ENCODE peak calls at places on chromosomes 1 and 21, in ten cellular contexts. K, A, D, X, U, V, N, Y, E and M are unnamed samples.

GRCh38 chr1:70222716-70223235 is 1.6 kb downstream of the SRSF11 start:
- DNase-seq in A (no peak), U (no peak), V (no peak), D (no peak), N (no peak), K (no peak), E (no peak), X (no peak), Y (no peak), M (no peak)

GRCh38 chr1:226512076-226512728 is 36.4 kb upstream of the STUM start:
- DNase-seq in A (peak), X (no peak), Y (no peak), V (no peak), E (no peak), D (no peak), N (no peak), K (no peak), U (no peak), M (no peak)

GRCh38 chr1:41927118-41927517 is 8.4 kb upstream of the HIVEP3 start:
- DNase-seq in Y (no peak), U (no peak), V (no peak), N (no peak), E (no peak), K (no peak), D (no peak), A (no peak), X (no peak), M (no peak)

GRCh38 chr1:246497331-246497915 is 9.7 kb downstream of the SMYD3 start:
- DNase-seq in A (peak), Y (peak), D (no peak), N (peak), U (peak), E (peak), X (no peak), K (no peak), V (peak), M (peak)

GRCh38 chr21:46326110-46326703 is 2.3 kb downstream of the PCNT start:
- DNase-seq in E (no peak), V (no peak), X (no peak), K (no peak), N (no peak), Y (no peak), U (no peak), D (no peak), A (peak), M (no peak)

GRCh38 chr1:210233495-210234253 is 1.1 kb downstream of the SERTAD4 start:
- DNase-seq in K (no peak), D (no peak), U (no peak), E (no peak), A (peak), V (peak), Y (no peak), X (no peak), N (peak), M (peak)

GRCh38 chr1:23330846-23331245 is 13.2 kb downstream of the HNRNPR start:
- DNase-seq in D (no peak), N (no peak), A (no peak), Y (no peak), U (no peak), V (no peak), E (no peak), X (no peak), K (no peak), M (no peak)

GRCh38 chr1:110272045-110272444 is 61.9 kb downstream of the KCNC4 start:
- DNase-seq in V (no peak), X (no peak), K (no peak), D (no peak), U (no peak), Y (no peak), A (peak), N (no peak), E (no peak), M (no peak)

GRCh38 chr1:246492611-246493245 is 14.4 kb downstream of the SMYD3 start:
- DNase-seq in A (no peak), N (peak), V (peak), X (peak), U (peak), Y (peak), D (no peak), E (peak), K (peak), M (peak)

GRCh38 chr1:56831874-56832693 is 12.9 kb upstream of the FYB2 start:
- DNase-seq in V (peak), D (no peak), N (peak), A (peak), X (peak), K (peak), Y (peak), U (peak), E (peak), M (peak)

GRCh38 chr1:85230305-85230977 is 29.0 kb downstream of the C1orf52 start:
- DNase-seq in E (no peak), V (no peak), Y (no peak), U (no peak), D (no peak), N (no peak), X (no peak), A (no peak), K (no peak), M (no peak)

GRCh38 chr1:110393691-110394564 is 3.1 kb upstream of the SLC16A4 start:
- DNase-seq in D (no peak), X (no peak), A (peak), V (peak), E (no peak), U (no peak), K (no peak), N (peak), Y (peak), M (no peak)

GRCh38 chr1:175129182-175129581 is 61.5 kb downstream of the TNN start:
- DNase-seq in Y (peak), U (no peak), N (peak), K (peak), X (no peak), V (no peak), E (no peak), A (peak), D (no peak), M (no peak)

GRCh38 chr1:46735708-46736324 is 16.9 kb upstream of the EFCAB14 start:
- DNase-seq in K (no peak), U (peak), X (peak), Y (peak), V (peak), E (peak), D (no peak), N (peak), A (peak), M (peak)

GRCh38 chr1:76142771-76143540 is 68.4 kb downstream of the ST6GALNAC3 start:
- DNase-seq in X (no peak), D (no peak), K (no peak), Y (no peak), V (no peak), N (no peak), A (no peak), U (no peak), E (no peak), M (no peak)

GRCh38 chr1:3652538-3653285 is 396 bp downstream of the TP73 start:
- DNase-seq in D (no peak), U (no peak), E (no peak), N (no peak), V (no peak), K (no peak), X (no peak), A (no peak), Y (no peak), M (no peak)

GRCh38 chr1:117794073-117794472 is 135.3 kb downstream of the GDAP2 start:
- DNase-seq in E (no peak), N (peak), D (no peak), U (no peak), Y (no peak), A (no peak), V (no peak), X (no peak), K (no peak), M (no peak)

GRCh38 chr1:31811605-31812004 is 4.2 kb downstream of the SPOCD1 start:
- DNase-seq in K (no peak), N (peak), A (no peak), U (no peak), Y (no peak), V (no peak), X (no peak), E (no peak), D (no peak), M (no peak)

GRCh38 chr1:221078260-221078965 is 199.2 kb downstream of the HLX start:
- DNase-seq in X (no peak), N (peak), K (no peak), Y (no peak), E (no peak), A (no peak), V (no peak), D (no peak), U (no peak), M (no peak)

GRCh38 chr1:11533790-11534787 is 55.1 kb downstream of the DISP3 start:
- DNase-seq in A (no peak), U (no peak), N (no peak), X (no peak), Y (no peak), E (no peak), D (no peak), K (no peak), V (no peak), M (no peak)

GRCh38 chr1:103514920-103515503 is 10.5 kb upstream of the RNPC3 start:
- DNase-seq in E (peak), D (no peak), N (peak), U (peak), A (no peak), X (no peak), V (peak), K (no peak), Y (no peak), M (peak)

GRCh38 chr1:99675292-99675691 is 29.4 kb downstream of the PALMD start:
- DNase-seq in K (no peak), N (no peak), Y (no peak), D (no peak), A (no peak), E (no peak), X (no peak), V (no peak), U (no peak), M (no peak)

GRCh38 chr1:20717452-20718342 is at the start of gene KIF17:
- DNase-seq in N (peak), Y (peak), U (peak), K (peak), V (peak), X (peak), D (no peak), E (peak), A (no peak), M (peak)

GRCh38 chr1:58356402-58356801 is 190.1 kb downstream of the OMA1 start:
- DNase-seq in K (no peak), A (no peak), D (no peak), U (no peak), N (no peak), X (no peak), E (no peak), Y (no peak), V (no peak), M (no peak)

GRCh38 chr1:193580419-193580818 is 394.0 kb upstream of the B3GALT2 start:
- DNase-seq in E (no peak), U (no peak), N (no peak), K (no peak), Y (no peak), X (no peak), A (no peak), V (no peak), D (no peak), M (no peak)

GRCh38 chr1:219085082-219085481 is 88.6 kb upstream of the LYPLAL1 start:
- DNase-seq in K (no peak), A (no peak), V (no peak), N (peak), D (no peak), U (no peak), X (no peak), E (no peak), Y (no peak), M (no peak)

GRCh38 chr1:31760901-31761470 is 3.2 kb downstream of the ADGRB2 start:
- DNase-seq in A (peak), K (no peak), E (peak), D (peak), N (peak), U (peak), V (no peak), Y (no peak), X (peak), M (peak)

GRCh38 chr1:32195972-32196823 is 4.2 kb upstream of the CCDC28B start:
- DNase-seq in N (peak), X (no peak), K (no peak), Y (no peak), A (peak), U (no peak), D (no peak), V (no peak), E (no peak), M (no peak)

GRCh38 chr1:16206547-16207317 is 5.7 kb downstream of the ARHGEF19 start:
- DNase-seq in X (peak), V (peak), E (peak), N (peak), D (peak), K (peak), Y (peak), U (peak), A (peak), M (peak)

GRCh38 chr1:2556277-2557145 is at the start of gene TNFRSF14:
- DNase-seq in A (no peak), V (no peak), D (no peak), K (peak), U (peak), X (no peak), E (peak), Y (no peak), N (peak), M (peak)

GRCh38 chr1:17212487-17213121 is 7.7 kb downstream of the PADI1 start:
- DNase-seq in N (peak), A (peak), Y (peak), U (no peak), V (peak), K (no peak), X (no peak), D (no peak), E (no peak), M (no peak)

GRCh38 chr1:231338270-231339128 is at the start of gene SPRTN:
- DNase-seq in V (no peak), D (no peak), A (no peak), N (peak), U (peak), E (peak), X (no peak), Y (no peak), K (no peak), M (peak)

GRCh38 chr1:113021430-113022085 is 51.4 kb upstream of the LRIG2 start:
- DNase-seq in U (no peak), Y (no peak), X (no peak), N (no peak), K (no peak), D (no peak), V (no peak), E (no peak), A (peak), M (no peak)
- TF ChIP-seq CTCF in U (no peak), Y (peak), X (no peak), N (no peak), K (no peak), D (no peak), V (no peak), E (no peak), A (peak), M (no peak)

DNA sequence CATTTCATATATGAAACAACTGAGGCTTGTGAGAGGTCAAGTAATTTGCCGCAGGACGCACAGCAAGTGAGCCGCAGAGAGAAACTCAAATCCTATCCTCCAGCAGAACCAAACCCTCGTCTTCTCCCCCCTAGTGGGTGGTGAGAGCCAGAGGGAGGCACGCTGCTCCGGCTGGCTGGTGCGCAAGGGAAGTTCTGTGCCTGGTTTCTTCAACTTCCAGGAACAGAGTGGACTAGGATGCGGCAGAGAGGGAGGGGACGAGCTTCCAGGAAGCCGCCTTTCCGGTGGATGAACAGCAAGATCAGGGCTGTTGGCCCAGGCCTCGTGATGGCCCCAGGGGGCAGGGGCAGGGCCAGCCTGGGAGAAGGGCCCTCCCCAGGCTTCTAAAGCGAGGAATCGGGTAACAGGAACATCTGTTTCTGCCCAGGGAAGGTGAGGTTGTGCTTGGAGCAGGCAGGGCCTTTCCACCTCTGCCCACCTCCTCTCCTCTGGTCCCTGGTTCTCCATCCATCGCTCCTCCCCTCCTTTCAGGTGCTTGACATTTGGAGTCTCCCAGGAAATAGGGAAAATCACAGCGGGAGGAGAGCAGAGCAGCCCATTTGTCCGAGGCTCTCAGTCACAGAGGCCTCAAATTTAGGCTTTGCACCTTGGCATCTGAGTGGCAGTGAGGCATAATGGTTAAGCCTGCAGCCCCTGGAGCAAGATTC is 16.8 kb upstream of the PDIK1L start:
- DNase-seq in D (no peak), A (no peak), X (no peak), E (no peak), N (no peak), V (no peak), U (no peak), K (peak), Y (no peak), M (no peak)
- TF ChIP-seq CTCF in D (no peak), A (no peak), X (peak), E (no peak), N (no peak), V (peak), U (no peak), K (no peak), Y (peak), M (no peak)

DNA sequence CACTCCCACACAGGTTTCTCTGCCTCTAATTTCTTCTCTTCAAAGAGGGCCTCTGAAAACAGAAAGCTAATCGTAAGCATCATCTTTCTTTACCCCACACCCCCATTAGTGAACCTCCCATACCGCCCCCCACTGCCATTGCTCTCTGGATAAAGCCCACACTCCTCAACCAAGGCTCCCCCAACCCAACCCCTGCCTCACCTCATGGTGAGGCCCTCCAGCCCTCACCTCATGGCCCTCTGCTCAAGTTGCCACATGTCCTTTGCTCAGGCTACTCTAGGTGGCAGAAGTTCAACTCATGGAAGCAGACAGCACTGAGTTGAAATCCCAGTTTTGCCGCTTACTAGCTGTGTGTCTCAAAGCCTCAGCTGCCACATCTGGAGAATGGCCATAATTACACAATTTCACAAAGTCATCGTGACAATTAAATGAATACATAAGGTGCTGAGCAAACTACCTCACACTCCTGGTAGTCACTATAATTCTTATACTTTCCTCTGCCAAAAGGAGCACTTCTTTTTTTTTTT is 18.2 kb upstream of the WASF2 start:
- DNase-seq in U (peak), E (no peak), V (no peak), A (no peak), D (no peak), N (no peak), X (no peak), K (no peak), Y (no peak), M (no peak)
- TF ChIP-seq CTCF in U (peak), E (no peak), V (no peak), A (no peak), D (no peak), N (no peak), X (no peak), K (no peak), Y (no peak), M (no peak)

GRCh38 chr21:29817450-29817849 is 122.3 kb downstream of the GRIK1 start:
- DNase-seq in N (no peak), E (no peak), Y (no peak), D (no peak), X (no peak), A (no peak), V (no peak), K (no peak), U (no peak), M (no peak)
- TF ChIP-seq CTCF in N (no peak), E (no peak), Y (no peak), D (no peak), X (no peak), A (no peak), V (no peak), K (no peak), U (no peak), M (no peak)

DNA sequence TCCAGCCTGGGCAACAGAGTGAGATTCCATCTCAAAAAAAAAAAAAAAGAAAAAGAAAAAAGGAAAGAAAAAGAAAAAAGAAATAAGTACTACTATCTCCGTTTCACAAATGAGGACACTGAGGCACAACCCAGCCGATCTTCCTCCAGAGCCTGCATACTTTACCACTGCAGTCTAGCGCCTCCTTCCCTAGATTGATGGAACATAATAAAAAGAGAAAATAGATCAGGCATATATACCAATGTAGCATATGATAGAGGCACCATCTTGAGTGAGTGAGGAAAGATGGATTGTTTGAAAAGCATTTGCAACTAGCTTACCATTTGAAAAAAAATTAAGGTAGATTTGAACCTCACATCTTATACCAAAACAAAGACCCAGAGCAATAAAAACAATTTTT is 5.2 kb upstream of the DPM3 start:
- DNase-seq in N (no peak), U (no peak), E (no peak), D (no peak), X (no peak), A (no peak), V (no peak), K (no peak), Y (no peak), M (no peak)
- TF ChIP-seq CTCF in N (no peak), U (peak), E (no peak), D (no peak), X (no peak), A (no peak), V (no peak), K (no peak), Y (peak), M (no peak)

GRCh38 chr1:112304151-112304550 is 91.9 kb upstream of the CTTNBP2NL start:
- DNase-seq in A (no peak), X (no peak), K (no peak), N (no peak), E (no peak), U (no peak), Y (no peak), D (no peak), V (no peak), M (no peak)

GRCh38 chr1:112297536-112297935 is 98.5 kb upstream of the CTTNBP2NL start:
- DNase-seq in Y (no peak), U (no peak), A (no peak), V (no peak), E (no peak), N (peak), K (no peak), X (no peak), D (no peak), M (no peak)

GRCh38 chr1:112296908-112297307 is 99.1 kb upstream of the CTTNBP2NL start:
- DNase-seq in U (no peak), X (no peak), V (no peak), K (no peak), Y (peak), A (no peak), D (no peak), E (no peak), N (peak), M (no peak)

DNA sequence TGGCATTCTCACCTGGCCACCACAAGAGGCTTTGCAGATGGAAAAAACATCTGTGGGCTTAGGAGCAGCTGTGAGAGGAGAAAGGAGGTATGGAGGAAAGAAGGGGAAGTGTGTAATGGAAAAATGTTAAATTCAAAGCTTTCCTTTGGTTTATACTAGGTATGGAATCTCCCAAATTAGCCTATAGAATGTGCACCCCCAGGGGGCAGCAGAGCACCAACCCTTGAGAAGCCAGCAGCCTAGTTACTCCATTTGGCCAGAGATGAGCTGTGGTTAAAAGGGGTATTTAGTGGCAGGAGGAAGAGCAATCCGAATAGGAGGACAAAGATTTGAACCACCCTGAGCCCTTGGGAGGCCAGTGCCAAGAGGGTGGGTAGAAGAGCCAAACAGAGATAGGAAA is 97.5 kb upstream of the CTTNBP2NL start:
- DNase-seq in X (peak), E (peak), N (peak), Y (peak), K (no peak), V (no peak), D (no peak), U (peak), A (peak), M (peak)
- TF ChIP-seq CTCF in X (peak), E (peak), N (peak), Y (peak), K (no peak), V (peak), D (no peak), U (peak), A (peak), M (peak)

GRCh38 chr21:44778094-44778493 is 23.5 kb downstream of the UBE2G2 start:
- DNase-seq in X (no peak), N (no peak), A (no peak), K (no peak), V (no peak), U (peak), Y (no peak), E (no peak), D (no peak), M (no peak)
- TF ChIP-seq CTCF in X (no peak), N (no peak), A (no peak), K (no peak), V (no peak), U (no peak), Y (no peak), E (no peak), D (no peak), M (no peak)